ENCODE peak calls at places on chromosomes 12 and 14, in five cellular contexts. L is GM23248, P is nephron progenitor cell, K is amygdala, Z is lower leg skin. E is an unnamed sample.
A peak's percentile ranks its signal among the peaks of the same experiment; 100 is the strongest.

GRCh38 chr14:95322646-95323045 is 2.9 kb upstream of the CLMN start:
- DNase-seq in K (no peak), Z (no peak), L (peak; percentile 37), P (no peak), E (no peak)

GRCh38 chr12:106585237-106585834 is 2.5 kb downstream of the RFX4 start:
- DNase-seq in P (no peak), Z (no peak), K (no peak), L (no peak), E (no peak)

GRCh38 chr12:124538194-124539082 is 29.0 kb downstream of the NCOR2 start:
- DNase-seq in K (no peak), Z (no peak), L (no peak), P (no peak), E (no peak)

GRCh38 chr12:124993568-124994434 is at the start of gene BRI3BP:
- DNase-seq in Z (no peak), L (peak; percentile 71), P (peak; percentile 71), K (peak; percentile 4), E (no peak)

GRCh38 chr14:104282332-104283196 is 144.2 kb downstream of the KIF26A start:
- DNase-seq in Z (peak; percentile 81), L (no peak), K (no peak), P (no peak), E (peak; percentile 78)

GRCh38 chr12:65355461-65355860 is 77.0 kb downstream of the MSRB3 start:
- DNase-seq in L (peak; percentile 22), K (no peak), P (no peak), Z (no peak), E (no peak)

GRCh38 chr14:63046339-63047268 is 1.3 kb upstream of the KCNH5 start:
- DNase-seq in P (peak; percentile 11), Z (no peak), K (no peak), L (no peak), E (no peak)

GRCh38 chr12:48349471-48349870 is 1.2 kb downstream of the ZNF641 start:
- DNase-seq in P (no peak), L (peak; percentile 61), K (peak; percentile 16), Z (no peak), E (peak; percentile 42)

GRCh38 chr12:67469666-67470065 is 178.9 kb upstream of the DYRK2 start:
- DNase-seq in P (peak; percentile 48), Z (no peak), L (no peak), K (no peak), E (no peak)

GRCh38 chr14:95424533-95424932 is 91.9 kb downstream of the SYNE3 start:
- DNase-seq in K (no peak), P (no peak), Z (no peak), L (peak; percentile 31), E (no peak)

GRCh38 chr12:38162708-38163441 is 153.7 kb upstream of the ALG10B start:
- DNase-seq in K (no peak), P (no peak), Z (peak; percentile 82), L (no peak), E (peak; percentile 82)

GRCh38 chr12:19915392-19916192 is 452.7 kb upstream of the PDE3A start:
- DNase-seq in Z (no peak), L (peak; percentile 57), K (no peak), P (no peak), E (no peak)

GRCh38 chr12:13227191-13227590 is 30.7 kb downstream of the EMP1 start:
- DNase-seq in L (no peak), K (no peak), Z (no peak), P (no peak), E (no peak)

GRCh38 chr14:93160353-93160801 is 24.3 kb downstream of the MOAP1 start:
- DNase-seq in L (peak; percentile 38), Z (no peak), K (peak; percentile 11), P (no peak), E (no peak)

GRCh38 chr12:111174283-111175108 is 194.4 kb downstream of the PHETA1 start:
- DNase-seq in L (peak; percentile 12), P (no peak), Z (no peak), K (no peak), E (no peak)

GRCh38 chr12:80977356-80977755 is 39.6 kb upstream of the LIN7A start:
- DNase-seq in L (no peak), K (no peak), P (no peak), Z (no peak), E (no peak)

GRCh38 chr12:109773384-109774011 is 59.7 kb downstream of the TRPV4 start:
- DNase-seq in P (no peak), Z (peak; percentile 82), K (no peak), L (peak; percentile 30), E (no peak)

GRCh38 chr12:59972941-59973340 is 377.1 kb downstream of the SLC16A7 start:
- DNase-seq in L (peak; percentile 77), K (no peak), P (no peak), Z (no peak), E (no peak)

GRCh38 chr14:25508845-25509244 is 458.9 kb upstream of the STXBP6 start:
- DNase-seq in K (no peak), P (no peak), L (no peak), Z (no peak), E (no peak)

GRCh38 chr14:81990312-81990761 is 456.7 kb upstream of the SEL1L start:
- DNase-seq in Z (no peak), K (peak; percentile 60), L (peak; percentile 46), P (peak; percentile 67), E (no peak)

GRCh38 chr12:59626382-59626781 is 30.6 kb downstream of the SLC16A7 start:
- DNase-seq in Z (no peak), L (peak; percentile 66), K (no peak), P (no peak), E (no peak)

GRCh38 chr12:57454566-57455373 is at the start of gene INHBE:
- DNase-seq in Z (no peak), L (peak; percentile 63), P (peak; percentile 74), K (no peak), E (no peak)

GRCh38 chr12:1616233-1617066 is 12.6 kb upstream of the WNT5B start:
- DNase-seq in L (no peak), P (no peak), K (no peak), Z (no peak), E (no peak)

GRCh38 chr12:114882083-114882482 is 198.1 kb upstream of the TBX3 start:
- DNase-seq in P (no peak), Z (no peak), L (no peak), K (no peak), E (no peak)

GRCh38 chr12:42590324-42590934 is 883 bp upstream of the PRICKLE1 start:
- DNase-seq in Z (peak; percentile 88), K (no peak), P (peak; percentile 39), L (peak; percentile 56), E (no peak)

GRCh38 chr12:5345534-5345933 is 86.4 kb upstream of the NTF3 start:
- DNase-seq in Z (no peak), L (no peak), P (no peak), K (no peak), E (no peak)

GRCh38 chr12:41576925-41577324 is 388.8 kb downstream of the PDZRN4 start:
- DNase-seq in L (no peak), K (no peak), P (no peak), Z (no peak), E (no peak)

GRCh38 chr12:20410746-20411145 is 42.4 kb downstream of the PDE3A start:
- DNase-seq in P (no peak), L (no peak), Z (no peak), K (no peak), E (no peak)

GRCh38 chr12:11856971-11857370 is 207.5 kb downstream of the ETV6 start:
- DNase-seq in P (no peak), L (no peak), Z (no peak), K (no peak), E (no peak)

GRCh38 chr12:88303335-88303734 is 161.2 kb downstream of the TMTC3 start:
- DNase-seq in Z (no peak), K (no peak), L (no peak), P (no peak), E (no peak)

GRCh38 chr14:87013583-87013982 is 979.4 kb downstream of the GALC start:
- DNase-seq in K (no peak), P (no peak), Z (no peak), L (peak; percentile 52), E (no peak)

GRCh38 chr14:28676481-28676880 is 90.1 kb upstream of the FOXG1 start:
- DNase-seq in P (no peak), L (peak; percentile 5), K (no peak), Z (no peak), E (no peak)

GRCh38 chr14:104895786-104896642 is 28.7 kb upstream of the PLD4 start:
- DNase-seq in Z (peak; percentile 86), L (peak; percentile 32), K (no peak), P (no peak), E (peak; percentile 84)

GRCh38 chr12:48165089-48166031 is 8.0 kb upstream of the ASB8 start:
- DNase-seq in Z (no peak), L (peak; percentile 66), P (peak; percentile 36), K (no peak), E (no peak)

GRCh38 chr12:123267991-123268843 is 3.4 kb downstream of the CDK2AP1 start:
- DNase-seq in P (no peak), K (peak; percentile 76), Z (no peak), L (no peak), E (no peak)

GRCh38 chr12:1533602-1534304 is 60.6 kb downstream of the FBXL14 start:
- DNase-seq in L (peak; percentile 75), P (no peak), Z (peak; percentile 77), K (no peak), E (peak; percentile 83)

GRCh38 chr14:77007975-77008421 is 20.5 kb downstream of the IRF2BPL start:
- DNase-seq in K (no peak), Z (no peak), L (no peak), P (no peak), E (no peak)

E was measured in osteocyte.